ENCODE peak calls at places on chromosomes 16 and 17, in seven cellular contexts. X is stimulated activated CD4-positive, alpha-beta T cell treated with anti-CD3 and anti-CD28 coated beads, Interleukin-1b, Interleukin-23, amount 100 ng/mL, for 24 hours; F is NCI-H510A; N is LoVo; T is Caco-2; V is iris pigment epithelial cell; I is amniotic epithelial cell. Y is an unnamed sample.

GRCh38 chr17:74457146-74457819 is 9.2 kb upstream of the CD300A start:
- DNase-seq in N (peak), F (no peak), V (peak), X (peak), I (peak), T (peak), Y (peak)

GRCh38 chr16:28597692-28598261 is 927 bp upstream of the SULT1A2 start:
- DNase-seq in X (no peak), I (no peak), N (no peak), V (no peak), F (peak), T (peak), Y (no peak)

GRCh38 chr16:81902025-81902424 is 109.2 kb downstream of the SDR42E1 start:
- DNase-seq in F (no peak), X (no peak), T (no peak), N (no peak), V (peak), I (no peak), Y (no peak)

GRCh38 chr17:6713918-6714271 is 726 bp upstream of the SLC13A5 start:
- DNase-seq in I (no peak), F (no peak), V (no peak), N (no peak), X (no peak), T (no peak), Y (no peak)

GRCh38 chr17:28725660-28726395 is at the start of gene TLCD1:
- DNase-seq in I (peak), V (peak), N (peak), X (no peak), F (peak), T (peak), Y (no peak)

GRCh38 chr17:49992191-49992932 is 2.7 kb downstream of the DLX3 start:
- DNase-seq in N (no peak), T (peak), F (no peak), I (no peak), V (no peak), X (no peak), Y (no peak)

GRCh38 chr17:41178341-41178740 is 320 bp upstream of the KRTAP4-2 start:
- DNase-seq in N (no peak), F (no peak), X (no peak), T (no peak), V (peak), I (peak), Y (no peak)

GRCh38 chr17:60827920-60828319 is 150.3 kb downstream of the BCAS3 start:
- DNase-seq in I (no peak), F (no peak), V (no peak), X (no peak), T (no peak), N (no peak), Y (no peak)

GRCh38 chr16:81388357-81388756 is 56.3 kb upstream of the CMIP start:
- DNase-seq in X (no peak), N (no peak), F (no peak), I (no peak), T (no peak), V (no peak), Y (no peak)

GRCh38 chr16:83068686-83069085 is 441.9 kb downstream of the CDH13 start:
- DNase-seq in N (no peak), F (no peak), I (peak), T (no peak), X (no peak), V (peak), Y (peak)

GRCh38 chr17:7475764-7476422 is 3.5 kb downstream of the ZBTB4 start:
- DNase-seq in N (no peak), T (no peak), V (no peak), F (no peak), I (peak), X (no peak), Y (no peak)

GRCh38 chr16:56984639-56985038 is 4.7 kb upstream of the NLRC5 start:
- DNase-seq in V (no peak), I (no peak), N (peak), T (no peak), X (no peak), F (no peak), Y (no peak)

GRCh38 chr16:53743149-53743566 is 39.2 kb downstream of the FTO start:
- DNase-seq in F (no peak), T (peak), N (no peak), V (peak), I (no peak), X (no peak), Y (no peak)

GRCh38 chr16:59783191-59783590 is 1049.1 kb upstream of the GOT2 start:
- DNase-seq in I (no peak), T (no peak), N (no peak), F (no peak), V (peak), X (no peak), Y (no peak)

GRCh38 chr16:4415538-4416199 is 727 bp downstream of the CORO7 start:
- DNase-seq in I (no peak), N (peak), F (no peak), X (no peak), V (no peak), T (peak), Y (no peak)

GRCh38 chr17:47717845-47718621 is 15.0 kb upstream of the TBX21 start:
- DNase-seq in V (no peak), F (no peak), N (no peak), X (no peak), T (no peak), I (no peak), Y (no peak)

GRCh38 chr16:88194397-88195020 is 188.2 kb upstream of the ZNF469 start:
- DNase-seq in V (no peak), N (no peak), F (no peak), X (no peak), T (no peak), I (peak), Y (no peak)

GRCh38 chr16:7270006-7270405 is 62.6 kb upstream of the RBFOX1 start:
- DNase-seq in I (no peak), X (no peak), F (no peak), T (no peak), N (no peak), V (no peak), Y (no peak)

GRCh38 chr16:4535627-4536108 is 2.9 kb downstream of the CDIP1 start:
- DNase-seq in N (no peak), I (no peak), F (no peak), X (no peak), V (no peak), T (no peak), Y (no peak)

GRCh38 chr16:76913046-76913445 is 277.9 kb upstream of the MON1B start:
- DNase-seq in T (no peak), I (peak), X (no peak), F (no peak), V (no peak), N (no peak), Y (no peak)

GRCh38 chr16:47143677-47144558 is at the start of gene NETO2:
- DNase-seq in T (peak), F (peak), N (peak), V (peak), I (peak), X (peak), Y (no peak)

GRCh38 chr17:81961087-81961514 is at the start of gene NOTUM:
- DNase-seq in T (peak), X (no peak), I (no peak), F (no peak), V (no peak), N (peak), Y (no peak)

GRCh38 chr17:48059125-48059668 is 11.0 kb downstream of the NFE2L1 start:
- DNase-seq in N (no peak), X (no peak), V (no peak), T (no peak), I (no peak), F (no peak), Y (no peak)

GRCh38 chr17:38706625-38707298 is 1.7 kb downstream of the MLLT6 start:
- DNase-seq in V (no peak), X (no peak), F (peak), N (no peak), T (no peak), I (no peak), Y (no peak)

GRCh38 chr16:2090819-2091721 is 43.3 kb downstream of the TSC2 start:
- DNase-seq in I (peak), T (peak), F (no peak), N (peak), X (no peak), V (peak), Y (peak)

GRCh38 chr17:65694601-65695000 is 133.2 kb upstream of the AXIN2 start:
- DNase-seq in T (no peak), V (peak), I (peak), F (no peak), N (no peak), X (no peak), Y (no peak)

GRCh38 chr17:81910840-81911276 is 341 bp downstream of the PCYT2 start:
- DNase-seq in T (no peak), I (no peak), V (no peak), F (no peak), N (no peak), X (no peak), Y (no peak)

GRCh38 chr16:2054543-2055245 is 6.9 kb downstream of the TSC2 start:
- DNase-seq in I (no peak), N (no peak), X (no peak), V (no peak), F (peak), T (no peak), Y (no peak)

GRCh38 chr17:64632193-64632592 is 29.9 kb downstream of the SMURF2 start:
- DNase-seq in V (no peak), I (no peak), T (no peak), N (no peak), X (no peak), F (no peak), Y (no peak)

GRCh38 chr17:64261422-64262124 is 1.5 kb downstream of the TEX2 start:
- DNase-seq in T (no peak), V (no peak), I (no peak), X (no peak), F (no peak), N (no peak), Y (no peak)

GRCh38 chr16:58684354-58685083 is at the start of gene SLC38A7:
- DNase-seq in N (peak), V (peak), I (peak), X (peak), F (peak), T (peak), Y (peak)